ENCODE peak calls at places on chromosome 7, in seven cellular contexts. G is AG10803, H is Calu3, Y is heart left ventricle, A is transverse colon, E is cardiac fibroblast, T is PC-3. C is an unnamed sample.

GRCh38 chr7:11331128-11332102 is 357.7 kb downstream of the PHF14 start:
- DNase-seq in G (no peak), H (no peak), Y (no peak), A (no peak), E (no peak), T (peak; percentile 40), C (no peak)

GRCh38 chr7:66047426-66047825 is 28.2 kb upstream of the ASL start:
- DNase-seq in G (peak; percentile 96), H (no peak), Y (no peak), A (no peak), E (peak; percentile 92), T (peak; percentile 93), C (peak; percentile 97)

GRCh38 chr7:151793531-151793935 is 83.4 kb downstream of the PRKAG2 start:
- DNase-seq in G (peak; percentile 25), H (no peak), Y (peak; percentile 50), A (no peak), E (peak; percentile 18), T (peak; percentile 11), C (no peak)

GRCh38 chr7:67209256-67209655 is 212.6 kb downstream of the TYW1 start:
- DNase-seq in G (no peak), H (no peak), Y (no peak), A (no peak), E (no peak), T (no peak), C (no peak)

GRCh38 chr7:43808410-43808809 is 49.9 kb downstream of the BLVRA start:
- DNase-seq in G (no peak), H (no peak), Y (no peak), A (no peak), E (no peak), T (no peak), C (no peak)

GRCh38 chr7:158446706-158447105 is 140.9 kb downstream of the PTPRN2 start:
- DNase-seq in G (no peak), H (no peak), Y (no peak), A (no peak), E (no peak), T (no peak), C (no peak)

GRCh38 chr7:47513741-47514241 is 68.1 kb downstream of the TNS3 start:
- DNase-seq in G (peak; percentile 92), H (no peak), Y (no peak), A (no peak), E (peak; percentile 75), T (peak; percentile 21), C (peak; percentile 93)

GRCh38 chr7:123569352-123569999 is 11.9 kb upstream of the NDUFA5 start:
- DNase-seq in G (no peak), H (no peak), Y (no peak), A (no peak), E (no peak), T (no peak), C (no peak)

GRCh38 chr7:30925913-30926312 is 14.3 kb downstream of the AQP1 start:
- DNase-seq in G (no peak), H (no peak), Y (no peak), A (no peak), E (no peak), T (no peak), C (no peak)

GRCh38 chr7:44138698-44139097 is 2.4 kb downstream of the MYL7 start:
- DNase-seq in G (no peak), H (no peak), Y (no peak), A (no peak), E (no peak), T (no peak), C (no peak)

GRCh38 chr7:141512597-141512996 is 38.6 kb upstream of the AGK start:
- DNase-seq in G (no peak), H (no peak), Y (no peak), A (no peak), E (no peak), T (no peak), C (no peak)

GRCh38 chr7:73864981-73865711 is 4.2 kb downstream of the TMEM270 start:
- DNase-seq in G (no peak), H (no peak), Y (no peak), A (no peak), E (no peak), T (no peak), C (no peak)

GRCh38 chr7:9711259-9711658 is 1262.4 kb upstream of the PHF14 start:
- DNase-seq in G (no peak), H (no peak), Y (no peak), A (no peak), E (no peak), T (peak; percentile 50), C (no peak)

GRCh38 chr7:37193775-37194135 is 254.9 kb downstream of the ELMO1 start:
- DNase-seq in G (no peak), H (no peak), Y (no peak), A (no peak), E (no peak), T (no peak), C (no peak)

DNA sequence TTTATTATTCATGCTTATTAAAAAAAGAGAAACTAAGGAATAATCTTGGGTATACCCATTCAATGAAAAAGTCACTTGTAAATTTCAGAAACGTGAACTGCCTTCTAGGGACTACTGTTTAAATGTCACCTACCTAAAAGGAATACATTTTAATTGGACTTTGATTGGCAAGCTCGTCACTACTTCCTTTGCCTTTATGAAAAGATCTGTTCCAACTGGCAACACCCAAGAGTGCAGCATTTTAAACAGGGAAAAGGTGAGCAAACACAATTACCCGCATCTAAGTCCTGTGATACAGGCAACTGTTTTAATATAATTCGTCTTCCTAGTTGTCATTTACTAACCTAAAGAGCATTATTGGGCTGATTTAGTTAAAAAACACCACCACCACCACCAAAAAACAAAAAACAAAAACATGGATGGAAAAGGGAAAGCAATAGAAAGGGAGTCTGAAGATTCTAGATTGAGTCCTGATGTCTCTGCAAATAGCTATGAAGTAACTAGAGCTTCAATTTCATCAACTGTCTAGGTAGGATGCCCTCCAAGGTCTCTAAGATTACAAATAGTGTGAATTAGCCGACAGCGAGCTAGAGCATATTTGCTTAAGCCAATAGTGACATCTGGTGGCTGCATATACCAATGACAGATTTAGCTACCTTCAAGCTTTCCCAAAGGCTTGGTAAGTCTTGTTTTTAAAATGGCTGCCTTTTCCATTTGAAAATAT is 33.8 kb upstream of the ICA1 start:
- DNase-seq in G (peak; percentile 82), H (peak; percentile 69), Y (no peak), A (peak; percentile 23), E (peak; percentile 85), T (peak; percentile 86), C (peak; percentile 76)
- TF ChIP-seq CTCF in G (peak; percentile 75), H (peak; percentile 84), Y (peak; percentile 86), A (peak; percentile 83), E (peak; percentile 64), T (peak; percentile 82), C (peak; percentile 70)

DNA sequence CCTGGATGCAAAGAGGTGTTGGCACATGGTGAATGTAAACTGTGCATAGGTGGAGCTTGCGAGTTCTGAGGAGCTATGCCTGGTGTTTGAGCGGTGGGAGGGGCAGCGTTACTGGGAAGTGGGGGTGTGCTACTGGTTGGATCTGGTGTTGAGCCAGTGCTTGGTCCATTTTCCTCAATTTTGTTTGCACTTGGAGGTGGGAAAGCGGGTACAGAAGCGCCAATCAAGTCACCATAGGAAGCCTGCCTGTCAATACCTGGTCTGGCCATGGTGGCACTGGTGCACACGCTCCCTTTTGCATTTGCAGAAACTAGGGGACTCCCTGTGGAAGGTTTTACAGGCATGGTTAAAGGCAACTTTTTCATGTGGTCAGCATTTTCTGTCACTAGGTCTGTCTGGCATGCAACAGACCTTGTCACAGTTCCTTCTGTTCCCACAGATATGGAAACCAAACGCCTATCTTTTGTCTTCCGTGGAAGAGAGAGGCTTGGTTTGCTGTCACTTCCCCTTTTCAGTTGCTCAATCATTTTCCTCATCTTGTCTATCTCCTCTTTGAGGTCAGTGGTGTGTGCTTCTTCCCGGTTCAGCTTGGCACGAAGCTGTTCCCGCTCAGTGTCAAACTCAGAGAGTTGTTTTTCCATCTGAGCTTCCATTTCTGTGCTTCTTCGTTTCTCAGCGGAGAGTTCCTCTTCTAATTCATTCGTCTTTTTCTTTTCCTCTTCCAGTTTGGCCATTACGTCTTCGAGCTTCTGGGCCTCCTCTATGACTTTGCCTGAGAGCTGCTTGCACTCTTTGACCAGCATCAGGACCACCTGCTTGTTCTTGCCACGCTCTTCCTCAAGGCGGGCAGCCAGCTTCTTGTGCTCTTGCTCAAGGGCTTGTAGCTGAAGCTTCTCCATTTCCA is 81.1 kb downstream of the CTTNBP2 start:
- DNase-seq in G (no peak), H (no peak), Y (no peak), A (peak; percentile 13), E (no peak), T (no peak), C (no peak)
- TF ChIP-seq CTCF in G (no peak), H (no peak), Y (no peak), A (no peak), E (no peak), T (no peak), C (no peak)

GRCh38 chr7:55140221-55140980 is 121.6 kb downstream of the EGFR start:
- DNase-seq in G (peak; percentile 71), H (no peak), Y (peak; percentile 77), A (no peak), E (peak; percentile 88), T (no peak), C (peak; percentile 89)
- TF ChIP-seq CTCF in G (no peak), H (no peak), Y (no peak), A (no peak), E (no peak), T (no peak), C (no peak)

GRCh38 chr7:127598318-127598717 is 4.8 kb downstream of the FSCN3 start:
- DNase-seq in G (no peak), H (peak; percentile 19), Y (no peak), A (no peak), E (no peak), T (peak; percentile 19), C (no peak)
- TF ChIP-seq CTCF in G (peak; percentile 32), H (no peak), Y (no peak), A (no peak), E (peak; percentile 38), T (peak; percentile 59), C (no peak)

GRCh38 chr7:128879939-128880746 is 17.5 kb downstream of the ATP6V1F start:
- DNase-seq in G (peak; percentile 58), H (no peak), Y (peak; percentile 63), A (peak; percentile 71), E (peak; percentile 76), T (peak; percentile 85), C (peak; percentile 52)
- TF ChIP-seq CTCF in G (peak; percentile 84), H (no peak), Y (peak; percentile 93), A (peak; percentile 72), E (peak; percentile 92), T (peak; percentile 81), C (peak; percentile 73)